ENCODE peak calls at places on chromosomes 2 and 18, in nine cellular contexts. G is fibroblast of pulmonary artery; E is cardiac fibroblast; A is central memory CD4-positive, alpha-beta T cell; D is mesothelial cell of epicardium; I is SIG-M5; T is Caco-2; F is fibroblast of gingiva; O is HEK293T. Q is an unnamed sample.

GRCh38 chr2:96527990-96528679 is 8.4 kb upstream of the ARID5A start:
- DNase-seq in G (peak; percentile 66), E (peak; percentile 59), A (peak; percentile 32), D (no peak), I (no peak), T (no peak), F (peak; percentile 84), O (no peak), Q (no peak)

GRCh38 chr2:216023055-216023648 is 9.8 kb upstream of the MREG start:
- DNase-seq in G (peak; percentile 71), E (peak; percentile 71), A (peak; percentile 26), D (no peak), I (no peak), T (peak; percentile 68), F (peak; percentile 38), O (peak; percentile 61), Q (no peak)

GRCh38 chr2:127415593-127416485 is 2.4 kb upstream of the PROC start:
- DNase-seq in G (no peak), E (no peak), A (peak; percentile 79), D (peak; percentile 76), I (no peak), T (peak; percentile 92), F (no peak), O (peak; percentile 84), Q (peak; percentile 58)

GRCh38 chr2:173574713-173575112 is 220.0 kb downstream of the CDCA7 start:
- DNase-seq in G (peak; percentile 35), E (peak; percentile 50), A (no peak), D (no peak), I (no peak), T (no peak), F (peak; percentile 43), O (no peak), Q (no peak)

GRCh38 chr2:131077182-131077846 is 15.9 kb downstream of the FAM168B start:
- DNase-seq in G (no peak), E (no peak), A (no peak), D (no peak), I (no peak), T (no peak), F (no peak), O (no peak), Q (no peak)

GRCh38 chr18:66393463-66393862 is 210.4 kb downstream of the CDH19 start:
- DNase-seq in G (no peak), E (no peak), A (no peak), D (no peak), I (no peak), T (no peak), F (no peak), O (no peak), Q (no peak)

GRCh38 chr2:263774-264492 is at the start of gene SH3YL1:
- DNase-seq in G (peak; percentile 16), E (no peak), A (peak; percentile 71), D (peak; percentile 65), I (no peak), T (peak; percentile 85), F (no peak), O (no peak), Q (no peak)

GRCh38 chr2:152459116-152459515 is 124.1 kb downstream of the FMNL2 start:
- DNase-seq in G (no peak), E (no peak), A (no peak), D (no peak), I (no peak), T (no peak), F (no peak), O (no peak), Q (no peak)

GRCh38 chr18:77059294-77059916 is 73.2 kb downstream of the MBP start:
- DNase-seq in G (peak; percentile 82), E (peak; percentile 87), A (no peak), D (no peak), I (no peak), T (peak; percentile 50), F (peak; percentile 67), O (peak; percentile 27), Q (no peak)

GRCh38 chr2:127591221-127591923 is 54.6 kb upstream of the GPR17 start:
- DNase-seq in G (peak; percentile 69), E (peak; percentile 68), A (peak; percentile 30), D (peak; percentile 64), I (no peak), T (peak; percentile 76), F (peak; percentile 36), O (peak; percentile 85), Q (peak; percentile 65)

GRCh38 chr2:160695402-160696060 is 201.9 kb upstream of the RBMS1 start:
- DNase-seq in G (peak; percentile 9), E (peak; percentile 12), A (no peak), D (no peak), I (no peak), T (no peak), F (peak; percentile 13), O (no peak), Q (no peak)

GRCh38 chr2:104867351-104868080 is 13.6 kb downstream of the POU3F3 start:
- DNase-seq in G (no peak), E (no peak), A (no peak), D (no peak), I (no peak), T (no peak), F (no peak), O (no peak), Q (peak; percentile 23)

GRCh38 chr2:120878970-120879369 is 143.3 kb downstream of the GLI2 start:
- DNase-seq in G (no peak), E (no peak), A (no peak), D (no peak), I (no peak), T (no peak), F (no peak), O (no peak), Q (peak; percentile 39)

GRCh38 chr2:32008811-32009478 is 1.9 kb downstream of the MEMO1 start:
- DNase-seq in G (peak; percentile 18), E (peak; percentile 34), A (peak; percentile 8), D (no peak), I (no peak), T (peak; percentile 25), F (peak; percentile 0), O (peak; percentile 10), Q (peak; percentile 14)

GRCh38 chr2:183606022-183606717 is 481.9 kb downstream of the NUP35 start:
- DNase-seq in G (no peak), E (no peak), A (no peak), D (no peak), I (no peak), T (no peak), F (no peak), O (no peak), Q (no peak)

GRCh38 chr2:98664323-98664722 is 55.9 kb downstream of the UNC50 start:
- DNase-seq in G (no peak), E (peak; percentile 36), A (peak; percentile 74), D (no peak), I (peak; percentile 63), T (peak; percentile 39), F (no peak), O (no peak), Q (no peak)

GRCh38 chr2:69242651-69243051 is 144.4 kb downstream of the GFPT1 start:
- DNase-seq in G (no peak), E (no peak), A (no peak), D (no peak), I (no peak), T (no peak), F (peak; percentile 91), O (no peak), Q (no peak)

GRCh38 chr2:73111300-73112025 is 1.3 kb downstream of the RAB11FIP5 start:
- DNase-seq in G (no peak), E (peak; percentile 61), A (no peak), D (no peak), I (no peak), T (peak; percentile 57), F (no peak), O (peak; percentile 28), Q (peak; percentile 24)

GRCh38 chr2:45396671-45397070 is 214.4 kb downstream of the SRBD1 start:
- DNase-seq in G (no peak), E (no peak), A (no peak), D (no peak), I (no peak), T (no peak), F (peak; percentile 52), O (peak; percentile 25), Q (no peak)

GRCh38 chr18:40041951-40042350 is 1913.1 kb upstream of the PIK3C3 start:
- DNase-seq in G (no peak), E (no peak), A (no peak), D (no peak), I (no peak), T (no peak), F (no peak), O (no peak), Q (peak; percentile 20)

GRCh38 chr2:219823566-219823965 is 196.1 kb downstream of the SLC4A3 start:
- DNase-seq in G (no peak), E (no peak), A (no peak), D (no peak), I (no peak), T (no peak), F (no peak), O (no peak), Q (no peak)

GRCh38 chr2:42828487-42829416 is 36.4 kb upstream of the HAAO start:
- DNase-seq in G (peak; percentile 80), E (peak; percentile 77), A (peak; percentile 52), D (peak; percentile 82), I (no peak), T (peak; percentile 83), F (peak; percentile 60), O (peak; percentile 84), Q (peak; percentile 79)

GRCh38 chr2:239329284-239329971 is 71.4 kb downstream of the HDAC4 start:
- DNase-seq in G (no peak), E (no peak), A (no peak), D (peak; percentile 35), I (no peak), T (no peak), F (no peak), O (no peak), Q (no peak)

GRCh38 chr2:222159221-222159620 is 139.6 kb downstream of the PAX3 start:
- DNase-seq in G (no peak), E (no peak), A (no peak), D (no peak), I (no peak), T (no peak), F (no peak), O (no peak), Q (no peak)

GRCh38 chr2:223046470-223047053 is 5.4 kb upstream of the KCNE4 start:
- DNase-seq in G (no peak), E (peak; percentile 55), A (no peak), D (no peak), I (no peak), T (no peak), F (peak; percentile 22), O (no peak), Q (no peak)

GRCh38 chr18:55390898-55391297 is 197.1 kb downstream of the TCF4 start:
- DNase-seq in G (no peak), E (no peak), A (no peak), D (no peak), I (no peak), T (no peak), F (no peak), O (no peak), Q (no peak)

GRCh38 chr2:109266998-109267854 is 138.2 kb downstream of the SH3RF3 start:
- DNase-seq in G (peak; percentile 84), E (peak; percentile 80), A (no peak), D (no peak), I (no peak), T (no peak), F (no peak), O (no peak), Q (peak; percentile 3)

GRCh38 chr2:137797630-137798029 is 166.6 kb upstream of the HNMT start:
- DNase-seq in G (no peak), E (no peak), A (no peak), D (no peak), I (no peak), T (no peak), F (no peak), O (no peak), Q (no peak)

GRCh38 chr2:142586693-142587432 is 290.6 kb upstream of the KYNU start:
- DNase-seq in G (no peak), E (no peak), A (no peak), D (no peak), I (no peak), T (peak; percentile 30), F (no peak), O (no peak), Q (no peak)

GRCh38 chr2:164910091-164910899 is 45.0 kb downstream of the SLC38A11 start:
- DNase-seq in G (peak; percentile 41), E (peak; percentile 58), A (no peak), D (no peak), I (no peak), T (peak; percentile 39), F (no peak), O (peak; percentile 24), Q (no peak)

GRCh38 chr18:54149078-54149697 is 75.3 kb downstream of the MBD2 start:
- DNase-seq in G (peak; percentile 92), E (peak; percentile 97), A (no peak), D (no peak), I (no peak), T (no peak), F (peak; percentile 81), O (no peak), Q (no peak)